ENCODE peak calls at places on chromosomes 7 and 10, in five cellular contexts. Y is activated CD4-positive, alpha-beta T cell treated with anti-CD3 and anti-CD28 coated beads, Interleukin-2, amount 50 U/mL, for 4 hours; D is GM03348; W is A549; U is H4. J is an unnamed sample.

GRCh38 chr7:13656330-13656729 is 333.1 kb downstream of the ETV1 start:
- DNase-seq in Y (no peak), D (no peak), W (no peak), U (no peak), J (no peak)

GRCh38 chr10:131559450-131559911 is 248.0 kb upstream of the TCERG1L start:
- DNase-seq in Y (no peak), D (no peak), W (no peak), U (no peak), J (no peak)

GRCh38 chr10:124172241-124172661 is 78.9 kb upstream of the CHST15 start:
- DNase-seq in Y (no peak), D (no peak), W (no peak), U (no peak), J (no peak)

GRCh38 chr7:46932656-46933424 is 649.1 kb downstream of the TNS3 start:
- DNase-seq in Y (no peak), D (peak), W (peak), U (peak), J (peak)

GRCh38 chr7:116246357-116246756 is 36.0 kb downstream of the TES start:
- DNase-seq in Y (no peak), D (no peak), W (no peak), U (no peak), J (no peak)

GRCh38 chr7:127840552-127840951 is 188.6 kb downstream of the SND1 start:
- DNase-seq in Y (no peak), D (no peak), W (no peak), U (no peak), J (no peak)

GRCh38 chr7:153397459-153397858 is 637.9 kb downstream of the ACTR3B start:
- DNase-seq in Y (no peak), D (no peak), W (no peak), U (no peak), J (no peak)

GRCh38 chr10:113087082-113088029 is 137.3 kb downstream of the TCF7L2 start:
- DNase-seq in Y (no peak), D (peak), W (peak), U (peak), J (peak)

GRCh38 chr7:101688183-101688831 is 59.2 kb upstream of the MYL10 start:
- DNase-seq in Y (peak), D (peak), W (peak), U (peak), J (peak)

GRCh38 chr7:72309476-72309875 is 102.7 kb downstream of the CALN1 start:
- DNase-seq in Y (no peak), D (no peak), W (no peak), U (no peak), J (no peak)

GRCh38 chr7:134795231-134795630 is 15.8 kb downstream of the CALD1 start:
- DNase-seq in Y (no peak), D (no peak), W (no peak), U (no peak), J (no peak)

GRCh38 chr10:110207805-110208613 is 604 bp downstream of the MXI1 start:
- DNase-seq in Y (peak), D (peak), W (peak), U (no peak), J (peak)

GRCh38 chr7:39670052-39670451 is 46.7 kb downstream of the RALA start:
- DNase-seq in Y (no peak), D (no peak), W (no peak), U (no peak), J (no peak)

GRCh38 chr10:105188737-105189463 is 547.8 kb downstream of the SORCS3 start:
- DNase-seq in Y (no peak), D (no peak), W (peak), U (no peak), J (peak)

GRCh38 chr10:7193369-7193768 is 217.5 kb downstream of the SFMBT2 start:
- DNase-seq in Y (peak), D (no peak), W (no peak), U (no peak), J (no peak)

J was measured in HT-29.